ENCODE peak calls at places on chromosome 12, in seven cellular contexts. L is AG10803, G is cardiac fibroblast, Q is psoas muscle, H is fibroblast of villous mesenchyme, E is fibroblast of lung, O is breast epithelium. X is an unnamed sample.

GRCh38 chr12:1795221-1795784 is 25.1 kb upstream of the LRTM2 start:
- DNase-seq in Q (no peak), O (no peak), G (no peak), E (no peak), L (no peak), H (no peak), X (no peak)

GRCh38 chr12:42725839-42726238 is 136.3 kb upstream of the PRICKLE1 start:
- DNase-seq in E (peak), O (no peak), L (peak), G (peak), H (peak), Q (no peak), X (no peak)

GRCh38 chr12:82593901-82594396 is 92.8 kb upstream of the TMTC2 start:
- DNase-seq in E (no peak), G (no peak), Q (no peak), O (no peak), H (no peak), L (no peak), X (no peak)

GRCh38 chr12:88400302-88400701 is 180.0 kb downstream of the KITLG start:
- DNase-seq in Q (no peak), G (no peak), E (no peak), O (no peak), L (peak), H (no peak), X (no peak)

GRCh38 chr12:112198120-112198733 is 72.9 kb downstream of the TRAFD1 start:
- DNase-seq in G (peak), H (peak), E (peak), L (peak), Q (no peak), O (no peak), X (no peak)

GRCh38 chr12:116384629-116385485 is 107.4 kb upstream of the MED13L start:
- DNase-seq in E (peak), O (no peak), L (peak), Q (no peak), G (peak), H (no peak), X (no peak)

GRCh38 chr12:127388985-127389384 is 878.0 kb upstream of the TMEM132C start:
- DNase-seq in L (no peak), Q (no peak), G (no peak), H (no peak), E (peak), O (no peak), X (no peak)

GRCh38 chr12:10365716-10366433 is 24.0 kb downstream of the KLRK1 start:
- DNase-seq in G (peak), O (no peak), E (peak), H (peak), L (peak), Q (no peak), X (no peak)

GRCh38 chr12:110600254-110600653 is 13.7 kb upstream of the TCTN1 start:
- DNase-seq in L (peak), O (no peak), E (peak), H (peak), G (peak), Q (no peak), X (no peak)

GRCh38 chr12:122021193-122021821 is 377 bp upstream of the BCL7A start:
- DNase-seq in G (no peak), L (peak), E (no peak), H (no peak), Q (peak), O (no peak), X (no peak)

GRCh38 chr12:92608418-92609091 is 94.2 kb upstream of the PLEKHG7 start:
- DNase-seq in H (peak), E (peak), Q (no peak), G (peak), L (peak), O (no peak), X (no peak)
- TF ChIP-seq CTCF in H (peak), E (peak), Q (peak), G (peak), L (peak), O (peak), X (no peak)

GRCh38 chr12:120642806-120643205 is 2.4 kb downstream of the CABP1 start:
- DNase-seq in Q (no peak), E (no peak), H (no peak), L (no peak), G (peak), O (no peak), X (no peak)

GRCh38 chr12:120640840-120641833 is 711 bp downstream of the CABP1 start:
- DNase-seq in G (peak), Q (peak), E (peak), L (peak), H (peak), O (no peak), X (peak)

GRCh38 chr12:120642086-120642485 is 1.7 kb downstream of the CABP1 start:
- DNase-seq in G (no peak), O (no peak), L (no peak), E (no peak), Q (no peak), H (no peak), X (no peak)

GRCh38 chr12:120643574-120643973 is 3.1 kb downstream of the CABP1 start:
- DNase-seq in E (no peak), Q (no peak), G (no peak), O (no peak), H (no peak), L (no peak), X (no peak)

GRCh38 chr12:120639771-120640721 is at the start of gene CABP1:
- DNase-seq in L (no peak), G (no peak), O (no peak), E (no peak), Q (peak), H (no peak), X (peak)
- TF ChIP-seq CTCF in L (no peak), G (no peak), O (no peak), E (no peak), Q (no peak), H (no peak), X (no peak)

GRCh38 chr12:6662906-6663742 is at the start of gene ING4:
- DNase-seq in L (peak), H (peak), O (peak), G (peak), E (peak), Q (peak), X (peak)
- TF ChIP-seq CTCF in L (no peak), H (no peak), O (no peak), G (no peak), E (no peak), Q (no peak), X (no peak)

GRCh38 chr12:113524495-113524894 is 52.8 kb upstream of the LHX5 start:
- DNase-seq in G (no peak), E (no peak), H (no peak), L (no peak), O (no peak), Q (no peak), X (no peak)
- TF ChIP-seq CTCF in G (no peak), E (no peak), H (no peak), L (no peak), O (no peak), Q (no peak), X (no peak)

GRCh38 chr12:30694971-30695326 is 720 bp downstream of the IPO8 start:
- DNase-seq in H (peak), O (no peak), E (peak), Q (peak), G (peak), L (peak), X (no peak)
- TF ChIP-seq CTCF in H (no peak), O (no peak), E (no peak), Q (no peak), G (no peak), L (peak), X (no peak)

GRCh38 chr12:44436756-44437155 is 439.4 kb downstream of the NELL2 start:
- DNase-seq in Q (no peak), L (no peak), H (no peak), G (no peak), O (no peak), E (no peak), X (no peak)
- TF ChIP-seq CTCF in Q (no peak), L (no peak), H (no peak), G (no peak), O (no peak), E (no peak), X (no peak)

GRCh38 chr12:89525002-89525823 is 617 bp upstream of the GALNT4 start:
- DNase-seq in Q (peak), O (no peak), G (peak), H (peak), E (peak), L (peak), X (peak)
- TF ChIP-seq CTCF in Q (no peak), O (peak), G (no peak), H (no peak), E (no peak), L (no peak), X (no peak)

DNA sequence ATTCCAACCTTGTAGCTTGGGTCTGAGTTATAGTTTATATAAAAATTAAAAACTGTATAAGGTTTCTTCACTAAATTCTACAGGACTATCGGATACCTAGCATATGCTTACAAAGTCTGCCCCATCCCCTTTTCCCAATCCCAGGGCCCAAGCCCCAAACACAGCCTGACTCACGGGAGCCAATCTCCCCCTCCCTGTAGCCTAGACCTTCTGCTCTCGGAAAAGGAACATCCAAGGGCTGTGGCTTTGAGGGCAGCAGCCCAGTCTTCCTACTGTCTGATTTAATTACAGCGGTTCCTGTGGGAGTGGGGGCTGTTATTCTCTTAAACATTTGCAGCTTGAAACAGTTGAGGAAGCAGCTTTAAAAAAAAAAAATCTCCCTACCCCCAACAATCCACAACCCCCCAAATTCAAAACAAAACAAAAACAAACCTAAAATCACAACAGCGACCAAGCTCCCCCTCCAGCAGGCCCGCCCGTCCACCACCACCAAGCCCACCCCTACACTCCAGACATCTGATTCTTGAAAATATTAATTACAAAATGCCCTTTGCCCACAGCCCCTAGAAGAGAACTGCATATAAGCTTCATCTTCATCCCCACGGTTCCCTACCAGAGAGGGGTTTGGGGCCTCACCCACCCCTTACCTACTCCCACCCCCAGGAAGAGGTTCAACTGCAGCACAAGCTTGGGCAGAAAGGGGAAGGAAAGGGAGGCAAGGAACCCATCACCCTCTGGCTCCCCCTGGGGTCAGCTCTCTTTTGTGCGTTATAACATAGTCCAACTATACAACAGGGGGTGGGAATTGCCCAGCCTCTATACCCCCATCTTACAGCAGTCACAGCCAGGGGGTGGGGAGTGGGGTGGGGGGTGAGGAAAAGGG is 1.1 kb upstream of the PRKAG1 start:
- DNase-seq in O (no peak), E (peak), H (peak), G (peak), Q (peak), L (peak), X (peak)
- TF ChIP-seq CTCF in O (no peak), E (peak), H (peak), G (peak), Q (no peak), L (peak), X (no peak)

X was measured in natural killer cell.